ENCODE peak calls at places on chromosomes 13 and 19, in eight cellular contexts. Q is NCI-H1105; A is stimulated activated CD8-positive, alpha-beta memory T cell treated with anti-CD3 and anti-CD28 coated beads, Interleukin-15, amount 100 ng/mL, for 24 hours; Z is RWPE1; G is type B pancreatic cell; K is H1; M is dermis microvascular lymphatic vessel endothelial cell; I is Kasumi-1. L is an unnamed sample.

GRCh38 chr13:48739346-48740037 is 85.8 kb downstream of the CYSLTR2 start:
- DNase-seq in G (no peak), Q (no peak), K (no peak), A (no peak), M (no peak), I (no peak), Z (no peak), L (no peak)

GRCh38 chr19:58044391-58044790 is 10.6 kb downstream of the ZSCAN1 start:
- DNase-seq in K (no peak), Z (no peak), Q (no peak), A (no peak), I (no peak), M (no peak), G (no peak), L (no peak)

GRCh38 chr19:33175886-33176669 is 18.1 kb upstream of the LRP3 start:
- DNase-seq in A (no peak), Q (no peak), M (peak; percentile 25), G (no peak), K (no peak), Z (peak; percentile 30), I (no peak), L (no peak)

GRCh38 chr19:28118235-28118634 is 1094.7 kb downstream of the UQCRFS1 start:
- DNase-seq in A (no peak), M (no peak), I (no peak), K (no peak), Q (no peak), Z (no peak), G (no peak), L (no peak)

GRCh38 chr13:51068501-51068900 is 42.6 kb downstream of the C13orf42 start:
- DNase-seq in A (no peak), Z (no peak), M (no peak), G (no peak), Q (no peak), K (no peak), I (no peak), L (no peak)

GRCh38 chr13:29943301-29944085 is 93.1 kb upstream of the UBL3 start:
- DNase-seq in K (no peak), Q (no peak), M (no peak), A (no peak), Z (no peak), I (no peak), G (no peak), L (no peak)

GRCh38 chr19:17125728-17126677 is 50.4 kb downstream of the MYO9B start:
- DNase-seq in Z (no peak), G (no peak), I (peak; percentile 96), M (no peak), Q (no peak), K (no peak), A (peak; percentile 26), L (no peak)

GRCh38 chr13:73703606-73704005 is 430.6 kb downstream of the KLF12 start:
- DNase-seq in Q (no peak), G (no peak), Z (no peak), M (no peak), K (no peak), I (no peak), A (no peak), L (no peak)

GRCh38 chr19:15253076-15253475 is 20.8 kb upstream of the EPHX3 start:
- DNase-seq in G (no peak), M (no peak), I (no peak), K (no peak), A (no peak), Q (no peak), Z (no peak), L (no peak)

L was measured in osteocyte.